ENCODE peak calls at places on chromosomes 7 and 10, in seven cellular contexts. J is M059J; Q is activated CD4-positive, alpha-beta T cell treated with anti-CD3 and anti-CD28 coated beads for 1 hour; U is cerebellar cortex; T is substantia nigra; I is amygdala; H is ELF-1. C is an unnamed sample.

GRCh38 chr10:60717852-60718251 is 60.4 kb upstream of the CDK1 start:
- DNase-seq in H (no peak), Q (no peak), U (no peak), J (no peak), T (no peak), I (no peak), C (no peak)

GRCh38 chr7:23679898-23680416 is at the start of gene FAM221A:
- DNase-seq in I (peak; percentile 63), H (peak; percentile 92), Q (peak; percentile 65), T (peak; percentile 90), U (peak; percentile 80), J (peak; percentile 71), C (no peak)

GRCh38 chr10:1110674-1111119 is 54.5 kb downstream of the WDR37 start:
- DNase-seq in Q (no peak), J (no peak), T (no peak), U (no peak), H (no peak), I (no peak), C (no peak)

GRCh38 chr7:150620617-150621371 is 11.4 kb downstream of the GIMAP6 start:
- DNase-seq in U (no peak), I (no peak), Q (no peak), T (no peak), H (no peak), J (no peak), C (no peak)

GRCh38 chr10:69089638-69090599 is 2.0 kb downstream of the SRGN start:
- DNase-seq in H (no peak), U (no peak), J (peak; percentile 84), I (no peak), Q (peak; percentile 55), T (no peak), C (no peak)

GRCh38 chr7:18927134-18927533 is 190.3 kb downstream of the TWIST1 start:
- DNase-seq in Q (no peak), I (no peak), U (no peak), J (peak; percentile 16), T (no peak), H (no peak), C (no peak)

GRCh38 chr7:98992076-98992475 is 113.7 kb downstream of the TRRAP start:
- DNase-seq in H (no peak), Q (no peak), I (no peak), T (no peak), J (no peak), U (no peak), C (no peak)

GRCh38 chr7:78213402-78213801 is 414.8 kb downstream of the PHTF2 start:
- DNase-seq in Q (no peak), H (no peak), U (no peak), T (no peak), J (no peak), I (no peak), C (no peak)

GRCh38 chr7:107502797-107503196 is 32.9 kb downstream of the GPR22 start:
- DNase-seq in J (no peak), H (no peak), T (no peak), I (no peak), Q (no peak), U (no peak), C (no peak)

GRCh38 chr7:139034855-139035587 is 821 bp downstream of the ZC3HAV1L start:
- DNase-seq in I (no peak), Q (no peak), J (no peak), T (no peak), U (no peak), H (no peak), C (peak; percentile 48)

GRCh38 chr10:3468919-3469638 is 296.5 kb upstream of the PITRM1 start:
- DNase-seq in H (peak; percentile 60), Q (no peak), J (peak; percentile 87), U (no peak), I (no peak), T (no peak), C (peak; percentile 89)

GRCh38 chr10:2963889-2964631 is 103.3 kb upstream of the PFKP start:
- DNase-seq in H (peak; percentile 67), U (no peak), I (no peak), Q (no peak), T (no peak), J (no peak), C (no peak)

GRCh38 chr10:60958892-60959601 is 15.1 kb upstream of the RHOBTB1 start:
- DNase-seq in J (peak; percentile 24), U (peak; percentile 46), T (no peak), I (no peak), H (no peak), Q (no peak), C (no peak)

GRCh38 chr7:114047889-114048288 is 129.1 kb upstream of the PPP1R3A start:
- DNase-seq in U (no peak), Q (no peak), I (no peak), H (no peak), J (peak; percentile 65), T (no peak), C (peak; percentile 54)

GRCh38 chr10:12728569-12728968 is 272.9 kb downstream of the CCDC3 start:
- DNase-seq in J (no peak), Q (no peak), T (no peak), H (no peak), I (no peak), U (no peak), C (no peak)

C was measured in MCF 10A.